ENCODE peak calls at places on chromosome 2, in eight cellular contexts. M is T1000; I is stimulated activated CD4-positive, alpha-beta T cell treated with anti-CD3 and anti-CD28 coated beads, Interleukin-2, amount 100 ng/mL, for 48 hours; S is EL; G is NCI-H1092; O is ELR; A is activated naive CD4-positive, alpha-beta T cell treated with anti-CD3 and anti-CD28 coated beads for 36 hours; R is cardiac muscle cell. L is an unnamed sample.

GRCh38 chr2:2012505-2012904 is 268.2 kb upstream of the PXDN start:
- DNase-seq in G (no peak), M (no peak), S (no peak), A (no peak), I (no peak), R (no peak), O (no peak), L (no peak)

GRCh38 chr2:63831176-63831575 is 10.5 kb upstream of the UGP2 start:
- DNase-seq in M (no peak), S (no peak), O (no peak), A (no peak), G (no peak), I (no peak), R (no peak), L (no peak)

GRCh38 chr2:219308142-219309093 is 783 bp downstream of the PTPRN start:
- DNase-seq in G (no peak), R (peak; percentile 77), A (peak; percentile 80), O (peak; percentile 78), S (peak; percentile 67), M (peak; percentile 59), I (peak; percentile 70), L (peak; percentile 90)

GRCh38 chr2:202609381-202610145 is 25.2 kb upstream of the FAM117B start:
- DNase-seq in O (no peak), I (no peak), S (no peak), G (no peak), M (no peak), R (no peak), A (peak; percentile 32), L (no peak)

GRCh38 chr2:10883880-10884529 is 27.7 kb upstream of the KCNF1 start:
- DNase-seq in R (no peak), G (no peak), M (no peak), I (no peak), S (no peak), A (no peak), O (no peak), L (no peak)

GRCh38 chr2:211241891-211242290 is 685.5 kb downstream of the CPS1 start:
- DNase-seq in I (no peak), R (no peak), G (no peak), O (no peak), A (no peak), S (no peak), M (no peak), L (no peak)

GRCh38 chr2:219562049-219563020 is 9.0 kb downstream of the OBSL1 start:
- DNase-seq in R (no peak), I (no peak), A (no peak), O (no peak), G (no peak), S (no peak), M (no peak), L (no peak)

GRCh38 chr2:72134997-72135800 is 12.5 kb downstream of the CYP26B1 start:
- DNase-seq in G (no peak), R (no peak), A (no peak), M (no peak), O (no peak), I (no peak), S (no peak), L (no peak)

GRCh38 chr2:222912117-222912516 is 51.3 kb downstream of the ACSL3 start:
- DNase-seq in R (peak; percentile 77), O (no peak), G (no peak), S (no peak), A (peak; percentile 28), I (no peak), M (no peak), L (no peak)

GRCh38 chr2:229713371-229714079 is 830 bp downstream of the DNER start:
- DNase-seq in R (peak; percentile 12), S (peak; percentile 31), M (peak; percentile 49), A (no peak), O (peak; percentile 76), I (peak; percentile 7), G (peak; percentile 56), L (no peak)

GRCh38 chr2:219542931-219543595 is 546 bp downstream of the CHPF start:
- DNase-seq in M (no peak), A (no peak), O (peak; percentile 59), G (no peak), S (peak; percentile 55), I (no peak), R (peak; percentile 40), L (peak; percentile 65)

GRCh38 chr2:105961599-105962146 is 217.0 kb downstream of the NCK2 start:
- DNase-seq in S (no peak), A (no peak), G (no peak), M (no peak), I (no peak), R (no peak), O (no peak), L (no peak)

GRCh38 chr2:130372833-130373807 is 17.3 kb downstream of the PTPN18 start:
- DNase-seq in O (no peak), I (no peak), A (no peak), R (no peak), G (no peak), S (no peak), M (no peak), L (no peak)

GRCh38 chr2:47145466-47145865 is 9.6 kb downstream of the STPG4 start:
- DNase-seq in A (no peak), S (no peak), M (no peak), O (no peak), R (no peak), G (no peak), I (no peak), L (no peak)

GRCh38 chr2:219744698-219745097 is 117.3 kb downstream of the SLC4A3 start:
- DNase-seq in G (no peak), A (no peak), M (no peak), S (no peak), I (no peak), R (no peak), O (no peak), L (no peak)